ENCODE peak calls at places on chromosomes 6 and 20, in four cellular contexts. Q, Y, J and X are unnamed samples.
A peak's percentile ranks its signal among the peaks of the same experiment; 100 is the strongest.

GRCh38 chr6:1864496-1864895 is 254.8 kb downstream of the FOXC1 start:
- DNase-seq in Q (peak; percentile 2), J (peak; percentile 28), Y (no peak), X (no peak)

GRCh38 chr6:79034865-79035264 is 43.2 kb downstream of the PHIP start:
- DNase-seq in J (no peak), Y (no peak), Q (no peak), X (peak; percentile 35)

GRCh38 chr6:125950293-125950692 is 6.3 kb upstream of the HINT3 start:
- DNase-seq in Y (no peak), Q (no peak), J (no peak), X (no peak)

GRCh38 chr6:106553440-106553839 is 75.9 kb downstream of the RTN4IP1 start:
- DNase-seq in Y (no peak), J (no peak), Q (no peak), X (peak; percentile 37)

GRCh38 chr6:79737172-79737571 is 106.0 kb downstream of the SH3BGRL2 start:
- DNase-seq in Q (no peak), J (no peak), Y (no peak), X (no peak)

GRCh38 chr6:151674578-151674977 is 132.9 kb upstream of the ESR1 start:
- DNase-seq in Y (no peak), J (no peak), Q (no peak), X (no peak)

GRCh38 chr20:21106171-21106694 is at the start of gene LINC00237:
- DNase-seq in Q (no peak), J (no peak), Y (no peak), X (no peak)

GRCh38 chr6:89828988-89829590 is 591 bp upstream of the CASP8AP2 start:
- DNase-seq in Y (no peak), J (no peak), Q (peak; percentile 68), X (peak; percentile 53)

GRCh38 chr6:76026101-76026500 is 46.4 kb downstream of the IMPG1 start:
- DNase-seq in Y (no peak), J (no peak), Q (no peak), X (no peak)

GRCh38 chr6:52839124-52840055 is 1.2 kb downstream of the GSTA5 start:
- DNase-seq in J (peak; percentile 79), Y (peak; percentile 34), Q (peak; percentile 70), X (peak; percentile 46)

GRCh38 chr20:33650753-33651561 is 11.2 kb upstream of the C20orf144 start:
- DNase-seq in Q (no peak), Y (no peak), J (no peak), X (no peak)

GRCh38 chr20:15612746-15613145 is 960.5 kb downstream of the KIF16B start:
- DNase-seq in J (no peak), Y (no peak), Q (no peak), X (no peak)

GRCh38 chr20:21323640-21324039 is 20.5 kb downstream of the XRN2 start:
- DNase-seq in Y (no peak), Q (no peak), J (no peak), X (no peak)

GRCh38 chr20:8454137-8454712 is 322.2 kb downstream of the PLCB1 start:
- DNase-seq in Q (peak; percentile 70), Y (no peak), J (peak; percentile 65), X (peak; percentile 49)

GRCh38 chr6:70221025-70221714 is 81.7 kb downstream of the COL9A1 start:
- DNase-seq in Q (peak; percentile 75), J (peak; percentile 12), Y (no peak), X (peak; percentile 23)

GRCh38 chr6:150492507-150492906 is 107.2 kb upstream of the PLEKHG1 start:
- DNase-seq in Y (no peak), Q (peak; percentile 86), J (no peak), X (peak; percentile 12)

GRCh38 chr20:33910529-33911327 is 83.0 kb upstream of the RALY start:
- DNase-seq in J (no peak), Q (no peak), Y (no peak), X (peak; percentile 48)

GRCh38 chr20:31606928-31607639 is 2.0 kb downstream of the ID1 start:
- DNase-seq in Q (no peak), Y (no peak), J (peak; percentile 99), X (no peak)

GRCh38 chr6:169263836-169264608 is 10.4 kb upstream of the THBS2 start:
- DNase-seq in Q (no peak), Y (no peak), J (no peak), X (no peak)

GRCh38 chr6:139028658-139029469 is at the start of gene ABRACL:
- DNase-seq in Y (peak; percentile 82), Q (peak; percentile 91), J (no peak), X (peak; percentile 90)

GRCh38 chr6:169886631-169887227 is 135.3 kb downstream of the ERMARD start:
- DNase-seq in J (no peak), Y (no peak), Q (no peak), X (no peak)

GRCh38 chr6:109515781-109516409 is 32.9 kb upstream of the ZBTB24 start:
- DNase-seq in Y (no peak), J (no peak), Q (no peak), X (no peak)

GRCh38 chr6:149834513-149835481 is 29.4 kb downstream of the LRP11 start:
- DNase-seq in Q (peak; percentile 90), J (peak; percentile 64), Y (peak; percentile 73), X (peak; percentile 64)

GRCh38 chr6:148192310-148192709 is 150.3 kb upstream of the SASH1 start:
- DNase-seq in J (no peak), Q (no peak), Y (no peak), X (no peak)

GRCh38 chr6:148182378-148182777 is 160.3 kb upstream of the SASH1 start:
- DNase-seq in Q (no peak), Y (no peak), J (no peak), X (no peak)

GRCh38 chr6:148183776-148184175 is 158.9 kb upstream of the SASH1 start:
- DNase-seq in J (no peak), Y (no peak), Q (no peak), X (no peak)

GRCh38 chr6:148186916-148187315 is 155.7 kb upstream of the SASH1 start:
- DNase-seq in J (no peak), Y (no peak), Q (no peak), X (no peak)
- H3K4me3 ChIP-seq in J (no peak overlapping the region), Y (no peak overlapping the region), Q (no peak overlapping the region), X (no peak overlapping the region)

GRCh38 chr20:63159826-63160640 is 55.9 kb downstream of the YTHDF1 start:
- DNase-seq in Y (no peak), Q (no peak), J (no peak), X (no peak)
- H3K4me3 ChIP-seq in Y (no peak overlapping the region), Q (no peak overlapping the region), J (no peak overlapping the region), X (no peak overlapping the region)

DNA sequence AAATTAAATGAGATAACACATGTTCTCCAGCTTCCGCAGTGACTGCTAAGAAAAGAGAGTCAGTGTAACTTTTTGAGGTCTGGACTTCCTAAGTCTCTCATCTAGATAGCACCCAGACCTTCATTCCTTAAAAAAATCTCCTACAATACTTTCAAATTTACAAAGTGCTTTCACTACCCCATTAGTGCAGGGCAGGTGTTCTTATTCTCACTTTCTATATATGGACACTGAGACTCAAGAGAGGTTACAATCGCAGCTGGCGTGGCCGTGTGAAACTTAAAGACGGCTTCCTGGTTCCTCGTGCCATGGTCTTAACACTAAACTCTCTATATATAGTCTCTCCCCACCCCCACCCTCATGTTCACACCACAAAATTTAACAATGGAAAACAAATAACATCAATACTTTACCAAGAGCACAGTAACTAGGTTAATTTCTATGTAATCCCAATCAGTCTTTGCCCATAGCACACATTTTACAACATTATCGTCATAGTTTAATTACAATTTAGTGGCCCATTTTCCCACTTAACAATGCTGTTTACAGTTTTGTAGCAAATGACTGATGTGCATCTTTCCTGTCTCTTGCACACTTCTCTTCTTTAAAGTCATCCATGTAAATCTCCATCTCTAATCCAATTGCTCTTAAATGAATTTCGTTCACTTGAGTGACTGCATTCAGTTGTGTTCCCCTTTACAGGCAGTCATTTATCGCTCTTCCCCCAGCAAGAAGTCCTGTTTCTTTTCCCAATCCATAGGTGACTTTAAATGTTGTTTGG is 78.8 kb upstream of the ARID1B start:
- DNase-seq in Y (no peak), J (no peak), Q (peak; percentile 92), X (peak; percentile 97)
- H3K4me3 ChIP-seq in Y (no peak overlapping the region), J (no peak overlapping the region), Q (peak overlapping the region; percentile 39), X (peak overlapping the region; percentile 51)

GRCh38 chr20:56629464-56630085 is 469 bp downstream of the TFAP2C start:
- DNase-seq in Q (no peak), J (no peak), Y (no peak), X (no peak)
- H3K4me3 ChIP-seq in Q (no peak overlapping the region), J (no peak overlapping the region), Y (no peak overlapping the region), X (no peak overlapping the region)

GRCh38 chr20:45469336-45470261 is at the start of gene WFDC2:
- DNase-seq in Y (no peak), J (no peak), Q (no peak), X (no peak)

GRCh38 chr20:45470939-45471338 is 1.4 kb downstream of the WFDC2 start:
- DNase-seq in Q (no peak), J (no peak), Y (no peak), X (no peak)

GRCh38 chr20:45467172-45467571 is 2.4 kb upstream of the WFDC2 start:
- DNase-seq in Y (no peak), J (no peak), Q (no peak), X (no peak)

GRCh38 chr20:45467861-45468260 is 1.7 kb upstream of the WFDC2 start:
- DNase-seq in J (no peak), Y (no peak), Q (no peak), X (no peak)

GRCh38 chr20:45470262-45470931 is 844 bp downstream of the WFDC2 start:
- DNase-seq in Q (no peak), Y (no peak), J (no peak), X (peak; percentile 23)
- H3K4me3 ChIP-seq in Q (no peak overlapping the region), Y (no peak overlapping the region), J (peak overlapping the region; percentile 32), X (peak overlapping the region; percentile 18)

GRCh38 chr6:10416863-10417641 is 2.2 kb upstream of the TFAP2A start:
- DNase-seq in J (no peak), Q (no peak), Y (no peak), X (peak; percentile 39)
- H3K4me3 ChIP-seq in J (no peak overlapping the region), Q (no peak overlapping the region), Y (no peak overlapping the region), X (peak overlapping the region; percentile 50)